ENCODE peak calls at places on chromosomes 6 and 20, in eight cellular contexts. One of them, this sample, is unnamed. For H3K36me3, the result is how much of the 10 kb centered on the place peaks cover.

GRCh38 chr6:19301980-19302379 is 535.2 kb upstream of the ID4 start:
- DNase-seq in right lobe of liver: no peak
- DNase-seq in heart left ventricle: no peak
- DNase-seq in heart right ventricle: no peak
- DNase-seq in brain microvascular endothelial cell: peak
- DNase-seq in HCT116: no peak
- DNase-seq in kidney: no peak
- DNase-seq in cardiac muscle cell: no peak
- DNase-seq in this sample: no peak

GRCh38 chr6:30781697-30782424 is 37.5 kb upstream of the IER3 start:
- DNase-seq in cardiac muscle cell: peak
- DNase-seq in heart left ventricle: peak
- DNase-seq in heart right ventricle: peak
- DNase-seq in HCT116: peak
- DNase-seq in kidney: peak
- DNase-seq in right lobe of liver: peak
- DNase-seq in brain microvascular endothelial cell: peak
- DNase-seq in this sample: peak

GRCh38 chr6:82144852-82145332 is 102.7 kb downstream of the IBTK start:
- DNase-seq in heart right ventricle: peak
- DNase-seq in kidney: no peak
- DNase-seq in right lobe of liver: no peak
- DNase-seq in HCT116: peak
- DNase-seq in heart left ventricle: peak
- DNase-seq in cardiac muscle cell: peak
- DNase-seq in brain microvascular endothelial cell: peak
- DNase-seq in this sample: peak

GRCh38 chr20:10919549-10920140 is 245.8 kb upstream of the JAG1 start:
- DNase-seq in cardiac muscle cell: peak
- DNase-seq in heart right ventricle: peak
- DNase-seq in heart left ventricle: peak
- DNase-seq in right lobe of liver: no peak
- DNase-seq in brain microvascular endothelial cell: peak
- DNase-seq in kidney: no peak
- DNase-seq in HCT116: no peak
- DNase-seq in this sample: peak

GRCh38 chr6:158765509-158766068 is 53.6 kb downstream of the EZR start:
- DNase-seq in brain microvascular endothelial cell: no peak
- DNase-seq in heart right ventricle: no peak
- DNase-seq in kidney: no peak
- DNase-seq in HCT116: no peak
- DNase-seq in right lobe of liver: no peak
- DNase-seq in cardiac muscle cell: no peak
- DNase-seq in heart left ventricle: no peak
- DNase-seq in this sample: no peak

GRCh38 chr6:139711714-139712585 is 337.5 kb upstream of the CITED2 start:
- DNase-seq in heart left ventricle: no peak
- DNase-seq in HCT116: no peak
- DNase-seq in cardiac muscle cell: peak
- DNase-seq in heart right ventricle: no peak
- DNase-seq in kidney: no peak
- DNase-seq in right lobe of liver: no peak
- DNase-seq in brain microvascular endothelial cell: peak
- DNase-seq in this sample: no peak

GRCh38 chr6:154373971-154374370 is 17.4 kb upstream of the IPCEF1 start:
- DNase-seq in kidney: no peak
- DNase-seq in brain microvascular endothelial cell: no peak
- DNase-seq in HCT116: no peak
- DNase-seq in heart right ventricle: no peak
- DNase-seq in cardiac muscle cell: no peak
- DNase-seq in right lobe of liver: no peak
- DNase-seq in heart left ventricle: no peak
- DNase-seq in this sample: no peak

GRCh38 chr6:121849477-121849876 is 414.0 kb downstream of the GJA1 start:
- DNase-seq in HCT116: peak
- DNase-seq in right lobe of liver: no peak
- DNase-seq in heart left ventricle: peak
- DNase-seq in brain microvascular endothelial cell: peak
- DNase-seq in heart right ventricle: no peak
- DNase-seq in cardiac muscle cell: peak
- DNase-seq in kidney: no peak
- DNase-seq in this sample: peak

GRCh38 chr20:58500256-58500655 is 14.9 kb downstream of the APCDD1L start:
- DNase-seq in HCT116: no peak
- DNase-seq in heart left ventricle: no peak
- DNase-seq in right lobe of liver: no peak
- DNase-seq in heart right ventricle: no peak
- DNase-seq in cardiac muscle cell: no peak
- DNase-seq in brain microvascular endothelial cell: no peak
- DNase-seq in kidney: no peak
- DNase-seq in this sample: no peak

GRCh38 chr20:5703542-5704215 is 46.5 kb upstream of the SHLD1 start:
- DNase-seq in HCT116: no peak
- DNase-seq in brain microvascular endothelial cell: no peak
- DNase-seq in right lobe of liver: no peak
- DNase-seq in cardiac muscle cell: peak
- DNase-seq in heart left ventricle: no peak
- DNase-seq in heart right ventricle: no peak
- DNase-seq in kidney: no peak
- DNase-seq in this sample: no peak

GRCh38 chr6:152151930-152152329 is 344.4 kb downstream of the ESR1 start:
- DNase-seq in heart left ventricle: no peak
- DNase-seq in right lobe of liver: no peak
- DNase-seq in cardiac muscle cell: no peak
- DNase-seq in HCT116: no peak
- DNase-seq in kidney: no peak
- DNase-seq in heart right ventricle: no peak
- DNase-seq in brain microvascular endothelial cell: no peak
- DNase-seq in this sample: no peak

GRCh38 chr6:35945650-35946025 is 24.7 kb upstream of the SRPK1 start:
- DNase-seq in cardiac muscle cell: no peak
- DNase-seq in heart left ventricle: no peak
- DNase-seq in right lobe of liver: no peak
- DNase-seq in brain microvascular endothelial cell: no peak
- DNase-seq in HCT116: no peak
- DNase-seq in heart right ventricle: no peak
- DNase-seq in kidney: no peak
- DNase-seq in this sample: no peak

GRCh38 chr6:155472886-155473285 is 17.2 kb upstream of the NOX3 start:
- DNase-seq in HCT116: no peak
- DNase-seq in brain microvascular endothelial cell: no peak
- DNase-seq in right lobe of liver: no peak
- DNase-seq in heart right ventricle: no peak
- DNase-seq in heart left ventricle: no peak
- DNase-seq in kidney: no peak
- DNase-seq in cardiac muscle cell: peak
- DNase-seq in this sample: no peak

GRCh38 chr6:39496951-39497350 is 174.4 kb upstream of the KCNK16 start:
- DNase-seq in heart left ventricle: peak
- DNase-seq in right lobe of liver: peak
- DNase-seq in heart right ventricle: peak
- DNase-seq in kidney: peak
- DNase-seq in brain microvascular endothelial cell: peak
- DNase-seq in HCT116: no peak
- DNase-seq in cardiac muscle cell: peak
- DNase-seq in this sample: peak

GRCh38 chr6:44298055-44298803 is 14.9 kb downstream of the AARS2 start:
- DNase-seq in heart right ventricle: no peak
- DNase-seq in brain microvascular endothelial cell: no peak
- DNase-seq in HCT116: no peak
- DNase-seq in kidney: peak
- DNase-seq in cardiac muscle cell: no peak
- DNase-seq in heart left ventricle: no peak
- DNase-seq in right lobe of liver: no peak
- DNase-seq in this sample: no peak

GRCh38 chr6:54776891-54777290 is 69.7 kb upstream of the FAM83B start:
- DNase-seq in kidney: no peak
- DNase-seq in HCT116: no peak
- DNase-seq in heart right ventricle: no peak
- DNase-seq in heart left ventricle: no peak
- DNase-seq in cardiac muscle cell: peak
- DNase-seq in right lobe of liver: no peak
- DNase-seq in brain microvascular endothelial cell: no peak
- DNase-seq in this sample: no peak

GRCh38 chr6:27138837-27139752 is 108.4 kb upstream of the PRSS16 start:
- DNase-seq in right lobe of liver: no peak
- DNase-seq in brain microvascular endothelial cell: peak
- DNase-seq in heart left ventricle: peak
- DNase-seq in kidney: peak
- DNase-seq in heart right ventricle: peak
- DNase-seq in cardiac muscle cell: peak
- DNase-seq in HCT116: no peak
- DNase-seq in this sample: peak

GRCh38 chr6:94074764-94075163 is 655.4 kb upstream of the EPHA7 start:
- DNase-seq in heart left ventricle: no peak
- DNase-seq in brain microvascular endothelial cell: no peak
- DNase-seq in heart right ventricle: no peak
- DNase-seq in right lobe of liver: no peak
- DNase-seq in cardiac muscle cell: no peak
- DNase-seq in HCT116: no peak
- DNase-seq in kidney: no peak
- DNase-seq in this sample: no peak

GRCh38 chr6:120871416-120872261 is 462.6 kb downstream of the TBC1D32 start:
- DNase-seq in right lobe of liver: no peak
- DNase-seq in heart left ventricle: no peak
- DNase-seq in cardiac muscle cell: no peak
- DNase-seq in heart right ventricle: no peak
- DNase-seq in kidney: peak
- DNase-seq in brain microvascular endothelial cell: no peak
- DNase-seq in HCT116: no peak
- DNase-seq in this sample: no peak

GRCh38 chr6:168099201-168100010 is 20.4 kb upstream of the FRMD1 start:
- DNase-seq in kidney: no peak
- DNase-seq in right lobe of liver: no peak
- DNase-seq in heart right ventricle: no peak
- DNase-seq in HCT116: no peak
- DNase-seq in heart left ventricle: no peak
- DNase-seq in brain microvascular endothelial cell: no peak
- DNase-seq in cardiac muscle cell: no peak
- DNase-seq in this sample: no peak

GRCh38 chr20:31485450-31486339 is 10.6 kb downstream of the REM1 start:
- DNase-seq in HCT116: no peak
- DNase-seq in cardiac muscle cell: peak
- DNase-seq in kidney: peak
- DNase-seq in right lobe of liver: peak
- DNase-seq in brain microvascular endothelial cell: peak
- DNase-seq in heart right ventricle: peak
- DNase-seq in heart left ventricle: peak
- DNase-seq in this sample: peak

GRCh38 chr20:46371656-46372055 is 34.8 kb downstream of the ELMO2 start:
- DNase-seq in brain microvascular endothelial cell: no peak
- DNase-seq in cardiac muscle cell: peak
- DNase-seq in heart right ventricle: no peak
- DNase-seq in heart left ventricle: no peak
- DNase-seq in HCT116: no peak
- DNase-seq in kidney: no peak
- DNase-seq in right lobe of liver: no peak
- DNase-seq in this sample: no peak
- H3K36me3 ChIP-seq in brain microvascular endothelial cell: half or more
- H3K36me3 ChIP-seq in cardiac muscle cell: half or more
- H3K36me3 ChIP-seq in heart right ventricle: under half
- H3K36me3 ChIP-seq in heart left ventricle: half or more
- H3K36me3 ChIP-seq in HCT116: under half
- H3K36me3 ChIP-seq in kidney: half or more
- H3K36me3 ChIP-seq in right lobe of liver: half or more
- H3K36me3 ChIP-seq in this sample: half or more

DNA sequence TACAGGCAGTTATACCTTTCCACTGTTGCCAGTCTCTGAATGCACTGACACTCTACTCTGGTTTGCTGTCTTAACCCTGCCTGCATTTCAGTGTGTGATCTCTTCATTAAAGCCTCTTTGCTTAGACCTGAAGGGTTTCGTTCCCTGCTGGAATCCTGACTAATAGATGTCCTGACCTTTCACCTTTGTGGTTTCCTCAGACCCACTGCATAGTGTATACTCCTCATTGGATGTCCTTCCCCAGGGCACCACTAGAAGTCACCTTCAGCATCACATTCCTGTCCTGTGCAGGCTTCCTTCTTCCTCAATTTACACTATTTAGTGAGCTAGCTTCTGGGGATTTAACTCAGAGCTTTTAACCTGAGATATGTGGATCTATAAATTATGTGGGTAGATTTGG is 120.6 kb downstream of the RCAN2 start:
- DNase-seq in cardiac muscle cell: no peak
- DNase-seq in HCT116: no peak
- DNase-seq in heart right ventricle: no peak
- DNase-seq in heart left ventricle: no peak
- DNase-seq in right lobe of liver: no peak
- DNase-seq in kidney: no peak
- DNase-seq in brain microvascular endothelial cell: peak
- DNase-seq in this sample: no peak
- TF ChIP-seq CTCF in cardiac muscle cell: no peak
- TF ChIP-seq CTCF in HCT116: no peak
- TF ChIP-seq CTCF in heart right ventricle: no peak
- TF ChIP-seq CTCF in heart left ventricle: no peak
- TF ChIP-seq CTCF in right lobe of liver: no peak
- TF ChIP-seq CTCF in kidney: no peak
- TF ChIP-seq CTCF in brain microvascular endothelial cell: no peak
- TF ChIP-seq CTCF in this sample: no peak

GRCh38 chr20:50287512-50287911 is 96.9 kb downstream of the CEBPB start:
- DNase-seq in cardiac muscle cell: no peak
- DNase-seq in heart right ventricle: no peak
- DNase-seq in brain microvascular endothelial cell: no peak
- DNase-seq in kidney: peak
- DNase-seq in HCT116: no peak
- DNase-seq in right lobe of liver: no peak
- DNase-seq in heart left ventricle: no peak
- DNase-seq in this sample: no peak
- H3K27ac ChIP-seq in cardiac muscle cell: no peak
- H3K27ac ChIP-seq in heart right ventricle: peak
- H3K27ac ChIP-seq in brain microvascular endothelial cell: no peak
- H3K27ac ChIP-seq in kidney: no peak
- H3K27ac ChIP-seq in HCT116: peak
- H3K27ac ChIP-seq in right lobe of liver: no peak
- H3K27ac ChIP-seq in heart left ventricle: no peak
- H3K27ac ChIP-seq in this sample: no peak

GRCh38 chr6:24865161-24865560 is 66.4 kb upstream of the ARMH2 start:
- DNase-seq in right lobe of liver: no peak
- DNase-seq in kidney: no peak
- DNase-seq in cardiac muscle cell: no peak
- DNase-seq in heart right ventricle: no peak
- DNase-seq in heart left ventricle: no peak
- DNase-seq in brain microvascular endothelial cell: no peak
- DNase-seq in HCT116: no peak
- DNase-seq in this sample: no peak

GRCh38 chr6:24859608-24860007 is 60.9 kb upstream of the ARMH2 start:
- DNase-seq in right lobe of liver: no peak
- DNase-seq in heart left ventricle: no peak
- DNase-seq in HCT116: no peak
- DNase-seq in cardiac muscle cell: no peak
- DNase-seq in kidney: no peak
- DNase-seq in heart right ventricle: no peak
- DNase-seq in brain microvascular endothelial cell: no peak
- DNase-seq in this sample: no peak

GRCh38 chr6:24859132-24859531 is 60.4 kb upstream of the ARMH2 start:
- DNase-seq in kidney: no peak
- DNase-seq in brain microvascular endothelial cell: no peak
- DNase-seq in HCT116: no peak
- DNase-seq in heart right ventricle: no peak
- DNase-seq in right lobe of liver: no peak
- DNase-seq in cardiac muscle cell: no peak
- DNase-seq in heart left ventricle: no peak
- DNase-seq in this sample: no peak

GRCh38 chr6:24864345-24864744 is 65.6 kb upstream of the ARMH2 start:
- DNase-seq in HCT116: no peak
- DNase-seq in right lobe of liver: no peak
- DNase-seq in cardiac muscle cell: peak
- DNase-seq in brain microvascular endothelial cell: peak
- DNase-seq in kidney: no peak
- DNase-seq in heart left ventricle: no peak
- DNase-seq in heart right ventricle: no peak
- DNase-seq in this sample: no peak

GRCh38 chr6:24861934-24862333 is 63.2 kb upstream of the ARMH2 start:
- DNase-seq in kidney: no peak
- DNase-seq in brain microvascular endothelial cell: no peak
- DNase-seq in right lobe of liver: no peak
- DNase-seq in heart left ventricle: no peak
- DNase-seq in heart right ventricle: no peak
- DNase-seq in HCT116: no peak
- DNase-seq in cardiac muscle cell: no peak
- DNase-seq in this sample: no peak
- H3K36me3 ChIP-seq in kidney: under half
- H3K36me3 ChIP-seq in brain microvascular endothelial cell: under half
- H3K36me3 ChIP-seq in right lobe of liver: under half
- H3K36me3 ChIP-seq in heart left ventricle: under half
- H3K36me3 ChIP-seq in heart right ventricle: under half
- H3K36me3 ChIP-seq in HCT116: under half
- H3K36me3 ChIP-seq in cardiac muscle cell: under half
- H3K36me3 ChIP-seq in this sample: under half

This sample was measured in left ventricle myocardium inferior.